ENCODE peak calls at places on chromosomes 12 and 14, in seven cellular contexts. One of them, this sample, is unnamed.

GRCh38 chr14:30621354-30621953 is 665 bp upstream of the SCFD1 start:
- DNase-seq in glutamatergic neuron: no peak
- DNase-seq in AG04449: no peak
- DNase-seq in upper lobe of right lung: no peak
- DNase-seq in GM10248: no peak
- DNase-seq in fibroblast of the aortic adventitia: no peak
- DNase-seq in astrocyte of the cerebellum: no peak
- DNase-seq in this sample: no peak

GRCh38 chr12:16359512-16360491 is 12.4 kb downstream of the MGST1 start:
- DNase-seq in upper lobe of right lung: peak
- DNase-seq in fibroblast of the aortic adventitia: peak
- DNase-seq in glutamatergic neuron: peak
- DNase-seq in GM10248: no peak
- DNase-seq in astrocyte of the cerebellum: no peak
- DNase-seq in AG04449: no peak
- DNase-seq in this sample: peak

GRCh38 chr14:70188292-70188607 is 501 bp downstream of the SLC8A3 start:
- DNase-seq in glutamatergic neuron: no peak
- DNase-seq in upper lobe of right lung: no peak
- DNase-seq in astrocyte of the cerebellum: no peak
- DNase-seq in AG04449: no peak
- DNase-seq in GM10248: peak
- DNase-seq in fibroblast of the aortic adventitia: no peak
- DNase-seq in this sample: no peak

GRCh38 chr14:43894534-43894933 is 612.5 kb downstream of the FSCB start:
- DNase-seq in upper lobe of right lung: no peak
- DNase-seq in AG04449: no peak
- DNase-seq in glutamatergic neuron: no peak
- DNase-seq in astrocyte of the cerebellum: no peak
- DNase-seq in fibroblast of the aortic adventitia: no peak
- DNase-seq in GM10248: no peak
- DNase-seq in this sample: no peak

GRCh38 chr14:68124885-68125731 is 305.5 kb downstream of the RAD51B start:
- DNase-seq in GM10248: no peak
- DNase-seq in astrocyte of the cerebellum: peak
- DNase-seq in glutamatergic neuron: no peak
- DNase-seq in AG04449: no peak
- DNase-seq in upper lobe of right lung: no peak
- DNase-seq in fibroblast of the aortic adventitia: peak
- DNase-seq in this sample: no peak

GRCh38 chr12:99959549-99960170 is 25.1 kb downstream of the ANKS1B start:
- DNase-seq in glutamatergic neuron: no peak
- DNase-seq in AG04449: no peak
- DNase-seq in astrocyte of the cerebellum: peak
- DNase-seq in GM10248: no peak
- DNase-seq in fibroblast of the aortic adventitia: peak
- DNase-seq in upper lobe of right lung: no peak
- DNase-seq in this sample: no peak

GRCh38 chr12:69008510-69008909 is 75.5 kb upstream of the CPM start:
- DNase-seq in upper lobe of right lung: no peak
- DNase-seq in AG04449: no peak
- DNase-seq in glutamatergic neuron: no peak
- DNase-seq in astrocyte of the cerebellum: no peak
- DNase-seq in fibroblast of the aortic adventitia: no peak
- DNase-seq in GM10248: no peak
- DNase-seq in this sample: no peak

GRCh38 chr14:36818212-36818611 is 156.6 kb downstream of the PAX9 start:
- DNase-seq in astrocyte of the cerebellum: no peak
- DNase-seq in glutamatergic neuron: no peak
- DNase-seq in upper lobe of right lung: no peak
- DNase-seq in GM10248: no peak
- DNase-seq in AG04449: no peak
- DNase-seq in fibroblast of the aortic adventitia: no peak
- DNase-seq in this sample: no peak

GRCh38 chr14:61147369-61147897 is 133.7 kb downstream of the TMEM30B start:
- DNase-seq in glutamatergic neuron: no peak
- DNase-seq in upper lobe of right lung: no peak
- DNase-seq in AG04449: peak
- DNase-seq in GM10248: no peak
- DNase-seq in astrocyte of the cerebellum: peak
- DNase-seq in fibroblast of the aortic adventitia: peak
- DNase-seq in this sample: no peak

GRCh38 chr12:60052483-60052882 is 456.7 kb downstream of the SLC16A7 start:
- DNase-seq in upper lobe of right lung: no peak
- DNase-seq in astrocyte of the cerebellum: no peak
- DNase-seq in GM10248: no peak
- DNase-seq in AG04449: no peak
- DNase-seq in fibroblast of the aortic adventitia: no peak
- DNase-seq in glutamatergic neuron: no peak
- DNase-seq in this sample: no peak

GRCh38 chr12:93813181-93813580 is 136.0 kb downstream of the CRADD start:
- DNase-seq in glutamatergic neuron: no peak
- DNase-seq in AG04449: no peak
- DNase-seq in fibroblast of the aortic adventitia: peak
- DNase-seq in upper lobe of right lung: no peak
- DNase-seq in astrocyte of the cerebellum: no peak
- DNase-seq in GM10248: no peak
- DNase-seq in this sample: no peak

GRCh38 chr12:15963271-15963670 is 52.1 kb downstream of the DERA start:
- DNase-seq in AG04449: no peak
- DNase-seq in upper lobe of right lung: no peak
- DNase-seq in glutamatergic neuron: no peak
- DNase-seq in astrocyte of the cerebellum: no peak
- DNase-seq in fibroblast of the aortic adventitia: peak
- DNase-seq in GM10248: no peak
- DNase-seq in this sample: no peak

GRCh38 chr12:40735551-40736230 is 43.5 kb downstream of the CNTN1 start:
- DNase-seq in AG04449: no peak
- DNase-seq in fibroblast of the aortic adventitia: no peak
- DNase-seq in GM10248: no peak
- DNase-seq in astrocyte of the cerebellum: no peak
- DNase-seq in upper lobe of right lung: no peak
- DNase-seq in glutamatergic neuron: peak
- DNase-seq in this sample: no peak

GRCh38 chr12:124651508-124652273 is 84.3 kb upstream of the NCOR2 start:
- DNase-seq in AG04449: no peak
- DNase-seq in GM10248: no peak
- DNase-seq in astrocyte of the cerebellum: no peak
- DNase-seq in fibroblast of the aortic adventitia: no peak
- DNase-seq in glutamatergic neuron: no peak
- DNase-seq in upper lobe of right lung: no peak
- DNase-seq in this sample: no peak

GRCh38 chr12:40156031-40156764 is 50.3 kb upstream of the SLC2A13 start:
- DNase-seq in GM10248: no peak
- DNase-seq in AG04449: no peak
- DNase-seq in glutamatergic neuron: no peak
- DNase-seq in fibroblast of the aortic adventitia: no peak
- DNase-seq in upper lobe of right lung: no peak
- DNase-seq in astrocyte of the cerebellum: no peak
- DNase-seq in this sample: no peak

GRCh38 chr12:42213023-42213422 is 25.0 kb downstream of the YAF2 start:
- DNase-seq in GM10248: no peak
- DNase-seq in upper lobe of right lung: no peak
- DNase-seq in fibroblast of the aortic adventitia: peak
- DNase-seq in AG04449: no peak
- DNase-seq in glutamatergic neuron: no peak
- DNase-seq in astrocyte of the cerebellum: no peak
- DNase-seq in this sample: no peak

GRCh38 chr12:48788852-48789775 is at the start of gene ADCY6:
- DNase-seq in AG04449: no peak
- DNase-seq in upper lobe of right lung: peak
- DNase-seq in fibroblast of the aortic adventitia: peak
- DNase-seq in GM10248: peak
- DNase-seq in astrocyte of the cerebellum: peak
- DNase-seq in glutamatergic neuron: peak
- DNase-seq in this sample: peak

GRCh38 chr14:97282210-97282609 is 485.0 kb downstream of the VRK1 start:
- DNase-seq in fibroblast of the aortic adventitia: no peak
- DNase-seq in glutamatergic neuron: no peak
- DNase-seq in upper lobe of right lung: no peak
- DNase-seq in GM10248: no peak
- DNase-seq in AG04449: no peak
- DNase-seq in astrocyte of the cerebellum: no peak
- DNase-seq in this sample: no peak

GRCh38 chr12:19490908-19491307 is 51.6 kb downstream of the AEBP2 start:
- DNase-seq in astrocyte of the cerebellum: no peak
- DNase-seq in glutamatergic neuron: no peak
- DNase-seq in upper lobe of right lung: no peak
- DNase-seq in fibroblast of the aortic adventitia: no peak
- DNase-seq in AG04449: no peak
- DNase-seq in GM10248: no peak
- DNase-seq in this sample: no peak

DNA sequence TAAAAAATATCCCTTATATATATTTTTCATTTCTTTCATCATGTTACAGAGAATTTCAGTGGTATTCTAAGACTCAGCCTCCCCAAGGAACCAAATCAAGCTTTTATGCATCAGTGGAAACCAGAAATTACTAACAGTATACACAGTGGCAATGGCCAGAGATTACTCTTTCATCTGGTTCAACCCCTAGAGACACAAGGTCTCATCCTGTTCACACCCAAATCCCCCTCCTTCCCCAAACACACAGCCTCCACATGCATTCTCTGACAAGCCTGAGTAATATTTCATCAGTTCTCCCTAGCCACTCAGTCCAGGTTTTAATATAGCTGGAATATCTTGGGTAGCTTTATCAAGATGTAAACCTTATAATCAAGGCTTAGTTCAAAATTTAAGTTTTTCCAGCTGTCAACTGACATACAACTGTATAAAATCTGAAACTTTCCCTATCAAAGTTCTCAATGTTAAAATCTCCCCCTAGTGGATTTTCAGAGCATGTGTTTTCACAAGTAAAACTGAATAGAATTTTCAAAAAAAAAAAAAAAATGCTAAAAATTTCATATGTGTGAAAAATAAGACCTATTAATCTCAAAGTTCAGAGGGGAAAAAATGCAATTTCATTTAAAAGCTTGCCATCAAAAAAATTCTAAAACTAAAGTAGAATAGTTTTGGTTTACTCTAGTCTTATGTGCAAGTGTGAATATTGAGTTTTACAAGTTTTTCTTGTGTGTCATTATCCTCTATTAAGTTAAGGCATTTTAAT is 10.5 kb upstream of the SSTR1 start:
- DNase-seq in astrocyte of the cerebellum: no peak
- DNase-seq in upper lobe of right lung: no peak
- DNase-seq in glutamatergic neuron: no peak
- DNase-seq in AG04449: no peak
- DNase-seq in fibroblast of the aortic adventitia: peak
- DNase-seq in GM10248: no peak
- DNase-seq in this sample: no peak
- TF ChIP-seq CTCF in astrocyte of the cerebellum: peak
- TF ChIP-seq CTCF in upper lobe of right lung: peak
- TF ChIP-seq CTCF in glutamatergic neuron: peak
- TF ChIP-seq CTCF in AG04449: no peak
- TF ChIP-seq CTCF in fibroblast of the aortic adventitia: peak
- TF ChIP-seq CTCF in GM10248: no peak
- TF ChIP-seq CTCF in this sample: no peak

DNA sequence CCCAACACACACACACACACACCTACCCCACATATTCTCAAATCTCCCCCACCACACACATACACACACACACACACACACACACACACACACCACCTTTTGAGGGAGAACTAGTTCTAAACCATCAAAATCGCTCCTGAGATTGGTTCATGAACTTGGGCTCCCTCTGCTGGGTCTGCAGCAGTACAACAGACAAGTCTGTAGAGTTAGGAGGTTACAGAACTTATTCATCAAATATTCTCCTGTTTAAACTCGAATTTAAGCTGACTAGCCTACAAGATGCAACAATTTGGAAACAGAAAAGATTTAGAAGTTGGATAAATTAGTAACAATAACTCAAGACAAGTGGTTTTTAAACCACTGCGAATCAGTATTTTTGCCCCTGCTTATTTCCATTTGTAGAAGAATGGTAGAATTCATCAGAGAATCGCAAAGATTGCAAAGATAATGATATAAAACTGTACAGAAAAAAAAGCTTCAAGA is 136.4 kb upstream of the USP15 start:
- DNase-seq in GM10248: peak
- DNase-seq in AG04449: peak
- DNase-seq in fibroblast of the aortic adventitia: peak
- DNase-seq in upper lobe of right lung: no peak
- DNase-seq in glutamatergic neuron: peak
- DNase-seq in astrocyte of the cerebellum: peak
- DNase-seq in this sample: no peak
- TF ChIP-seq CTCF in GM10248: peak
- TF ChIP-seq CTCF in AG04449: peak
- TF ChIP-seq CTCF in fibroblast of the aortic adventitia: peak
- TF ChIP-seq CTCF in upper lobe of right lung: peak
- TF ChIP-seq CTCF in glutamatergic neuron: peak
- TF ChIP-seq CTCF in astrocyte of the cerebellum: peak
- TF ChIP-seq CTCF in this sample: no peak

GRCh38 chr14:66508547-66508845 is 549 bp downstream of the GPHN start:
- DNase-seq in glutamatergic neuron: no peak
- DNase-seq in GM10248: no peak
- DNase-seq in astrocyte of the cerebellum: no peak
- DNase-seq in upper lobe of right lung: no peak
- DNase-seq in AG04449: no peak
- DNase-seq in fibroblast of the aortic adventitia: no peak
- DNase-seq in this sample: no peak

GRCh38 chr14:66508846-66509621 is 1.1 kb downstream of the GPHN start:
- DNase-seq in glutamatergic neuron: peak
- DNase-seq in AG04449: no peak
- DNase-seq in fibroblast of the aortic adventitia: peak
- DNase-seq in astrocyte of the cerebellum: no peak
- DNase-seq in GM10248: peak
- DNase-seq in upper lobe of right lung: peak
- DNase-seq in this sample: peak

GRCh38 chr14:66507181-66507721 is 696 bp upstream of the GPHN start:
- DNase-seq in upper lobe of right lung: no peak
- DNase-seq in astrocyte of the cerebellum: no peak
- DNase-seq in glutamatergic neuron: no peak
- DNase-seq in AG04449: no peak
- DNase-seq in fibroblast of the aortic adventitia: no peak
- DNase-seq in GM10248: no peak
- DNase-seq in this sample: peak

GRCh38 chr14:66509874-66510273 is 1.9 kb downstream of the GPHN start:
- DNase-seq in glutamatergic neuron: no peak
- DNase-seq in GM10248: no peak
- DNase-seq in fibroblast of the aortic adventitia: peak
- DNase-seq in AG04449: no peak
- DNase-seq in astrocyte of the cerebellum: no peak
- DNase-seq in upper lobe of right lung: no peak
- DNase-seq in this sample: no peak

GRCh38 chr14:66507722-66508546 is at the start of gene GPHN:
- DNase-seq in AG04449: peak
- DNase-seq in astrocyte of the cerebellum: peak
- DNase-seq in GM10248: peak
- DNase-seq in upper lobe of right lung: peak
- DNase-seq in glutamatergic neuron: peak
- DNase-seq in fibroblast of the aortic adventitia: peak
- DNase-seq in this sample: peak
- TF ChIP-seq CTCF in AG04449: peak
- TF ChIP-seq CTCF in astrocyte of the cerebellum: peak
- TF ChIP-seq CTCF in GM10248: peak
- TF ChIP-seq CTCF in upper lobe of right lung: peak
- TF ChIP-seq CTCF in glutamatergic neuron: no peak
- TF ChIP-seq CTCF in fibroblast of the aortic adventitia: peak
- TF ChIP-seq CTCF in this sample: no peak

DNA sequence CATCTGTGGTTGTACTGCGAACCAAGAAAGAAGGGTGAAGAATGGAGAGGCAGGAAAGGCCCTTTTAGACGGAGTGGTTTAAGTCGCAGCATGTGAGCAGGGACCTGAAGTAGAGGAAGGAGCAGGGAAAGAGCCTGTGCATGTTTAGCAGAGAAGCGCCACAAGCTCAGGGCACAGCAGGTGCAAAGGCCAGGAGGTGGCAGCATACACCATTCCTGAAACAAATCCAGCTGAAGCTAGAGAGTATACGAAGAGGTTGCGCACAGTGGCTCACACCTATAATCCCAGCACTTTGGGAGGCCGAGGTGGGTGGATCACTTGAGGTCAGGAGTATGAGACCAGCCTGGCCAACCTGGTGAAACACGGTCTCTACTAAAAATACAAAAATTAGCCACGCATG is 49.9 kb downstream of the HELB start:
- DNase-seq in upper lobe of right lung: no peak
- DNase-seq in AG04449: no peak
- DNase-seq in GM10248: no peak
- DNase-seq in fibroblast of the aortic adventitia: peak
- DNase-seq in glutamatergic neuron: peak
- DNase-seq in astrocyte of the cerebellum: no peak
- DNase-seq in this sample: no peak
- TF ChIP-seq CTCF in upper lobe of right lung: peak
- TF ChIP-seq CTCF in AG04449: peak
- TF ChIP-seq CTCF in GM10248: peak
- TF ChIP-seq CTCF in fibroblast of the aortic adventitia: peak
- TF ChIP-seq CTCF in glutamatergic neuron: peak
- TF ChIP-seq CTCF in astrocyte of the cerebellum: peak
- TF ChIP-seq CTCF in this sample: no peak

This sample was measured in omental fat pad.